ENCODE peak calls at places on chromosomes 3 and 15, in nine cellular contexts. One of them, this sample, is unnamed.

GRCh38 chr3:36923523-36923943 is 21.3 kb downstream of the TRANK1 start:
- DNase-seq in IMR-90: no peak
- DNase-seq in MM.1S: no peak
- DNase-seq in esophagus squamous epithelium: no peak
- DNase-seq in K562: no peak
- DNase-seq in DND-41: no peak
- DNase-seq in SK-N-SH: no peak
- DNase-seq in ovary: no peak
- DNase-seq in transverse colon: no peak
- DNase-seq in this sample: no peak

GRCh38 chr15:26070095-26070532 is 207.0 kb upstream of the ATP10A start:
- DNase-seq in IMR-90: no peak
- DNase-seq in MM.1S: no peak
- DNase-seq in esophagus squamous epithelium: no peak
- DNase-seq in K562: no peak
- DNase-seq in DND-41: no peak
- DNase-seq in SK-N-SH: no peak
- DNase-seq in ovary: no peak
- DNase-seq in transverse colon: no peak
- DNase-seq in this sample: no peak

GRCh38 chr3:55826731-55827496 is 339.8 kb upstream of the WNT5A start:
- DNase-seq in IMR-90: peak; percentile 33
- DNase-seq in MM.1S: no peak
- DNase-seq in esophagus squamous epithelium: no peak
- DNase-seq in K562: no peak
- DNase-seq in DND-41: no peak
- DNase-seq in SK-N-SH: no peak
- DNase-seq in ovary: no peak
- DNase-seq in transverse colon: no peak
- DNase-seq in this sample: no peak

GRCh38 chr3:157375342-157375986 is 61.2 kb upstream of the PTX3 start:
- DNase-seq in IMR-90: peak; percentile 16
- DNase-seq in MM.1S: peak; percentile 77
- DNase-seq in esophagus squamous epithelium: no peak
- DNase-seq in K562: no peak
- DNase-seq in DND-41: no peak
- DNase-seq in SK-N-SH: no peak
- DNase-seq in ovary: no peak
- DNase-seq in transverse colon: no peak
- DNase-seq in this sample: no peak

GRCh38 chr3:72428803-72429202 is 419.4 kb downstream of the SHQ1 start:
- DNase-seq in IMR-90: no peak
- DNase-seq in MM.1S: no peak
- DNase-seq in esophagus squamous epithelium: no peak
- DNase-seq in K562: no peak
- DNase-seq in DND-41: no peak
- DNase-seq in SK-N-SH: no peak
- DNase-seq in ovary: no peak
- DNase-seq in transverse colon: no peak
- DNase-seq in this sample: no peak

GRCh38 chr15:46127361-46127874 is 492.6 kb downstream of the SQOR start:
- DNase-seq in IMR-90: peak; percentile 86
- DNase-seq in MM.1S: no peak
- DNase-seq in esophagus squamous epithelium: no peak
- DNase-seq in K562: no peak
- DNase-seq in DND-41: no peak
- DNase-seq in SK-N-SH: no peak
- DNase-seq in ovary: no peak
- DNase-seq in transverse colon: no peak
- DNase-seq in this sample: no peak

GRCh38 chr3:182046365-182046764 is 334.6 kb downstream of the SOX2 start:
- DNase-seq in IMR-90: no peak
- DNase-seq in MM.1S: no peak
- DNase-seq in esophagus squamous epithelium: no peak
- DNase-seq in K562: peak; percentile 49
- DNase-seq in DND-41: no peak
- DNase-seq in SK-N-SH: no peak
- DNase-seq in ovary: no peak
- DNase-seq in transverse colon: no peak
- DNase-seq in this sample: no peak

GRCh38 chr15:91308855-91309254 is 208.8 kb downstream of the SV2B start:
- DNase-seq in IMR-90: no peak
- DNase-seq in MM.1S: no peak
- DNase-seq in esophagus squamous epithelium: no peak
- DNase-seq in K562: no peak
- DNase-seq in DND-41: peak; percentile 72
- DNase-seq in SK-N-SH: no peak
- DNase-seq in ovary: no peak
- DNase-seq in transverse colon: no peak
- DNase-seq in this sample: no peak

GRCh38 chr3:59108091-59108815 is 58.4 kb upstream of the CFAP20DC start:
- DNase-seq in IMR-90: peak; percentile 38
- DNase-seq in MM.1S: no peak
- DNase-seq in esophagus squamous epithelium: no peak
- DNase-seq in K562: no peak
- DNase-seq in DND-41: no peak
- DNase-seq in SK-N-SH: no peak
- DNase-seq in ovary: no peak
- DNase-seq in transverse colon: no peak
- DNase-seq in this sample: no peak

GRCh38 chr3:52892625-52893311 is 4.6 kb downstream of the STIMATE start:
- DNase-seq in IMR-90: no peak
- DNase-seq in MM.1S: peak; percentile 57
- DNase-seq in esophagus squamous epithelium: no peak
- DNase-seq in K562: no peak
- DNase-seq in DND-41: no peak
- DNase-seq in SK-N-SH: no peak
- DNase-seq in ovary: no peak
- DNase-seq in transverse colon: no peak
- DNase-seq in this sample: peak; percentile 46

GRCh38 chr3:60431599-60431958 is 819.7 kb downstream of the FHIT start:
- DNase-seq in IMR-90: peak; percentile 48
- DNase-seq in MM.1S: no peak
- DNase-seq in esophagus squamous epithelium: no peak
- DNase-seq in K562: peak; percentile 26
- DNase-seq in DND-41: no peak
- DNase-seq in SK-N-SH: no peak
- DNase-seq in ovary: no peak
- DNase-seq in transverse colon: no peak
- DNase-seq in this sample: peak; percentile 42

GRCh38 chr3:169495569-169495968 is 167.9 kb downstream of the MECOM start:
- DNase-seq in IMR-90: no peak
- DNase-seq in MM.1S: no peak
- DNase-seq in esophagus squamous epithelium: no peak
- DNase-seq in K562: no peak
- DNase-seq in DND-41: no peak
- DNase-seq in SK-N-SH: no peak
- DNase-seq in ovary: no peak
- DNase-seq in transverse colon: no peak
- DNase-seq in this sample: no peak

DNA sequence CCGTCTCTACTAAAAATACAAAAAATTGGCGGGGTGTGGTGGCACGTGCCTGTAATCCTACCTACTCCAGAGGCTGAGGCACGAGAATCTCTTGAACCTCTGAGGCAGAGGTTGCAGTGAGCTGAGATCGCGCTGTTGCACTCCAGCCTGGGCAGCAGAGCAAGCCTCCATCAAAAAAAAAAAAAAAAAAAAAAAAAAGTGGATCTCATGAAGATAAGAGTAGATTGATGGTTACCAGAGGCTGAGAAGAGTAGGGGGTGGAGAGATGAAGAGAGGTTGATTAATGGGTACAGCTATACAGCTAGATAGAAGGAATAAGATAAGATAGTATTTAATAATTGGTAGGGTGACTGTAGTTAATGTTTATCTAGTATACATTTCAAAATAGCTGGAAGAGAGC is 65.9 kb upstream of the LRRC3B start:
- DNase-seq in IMR-90: no peak
- DNase-seq in MM.1S: no peak
- DNase-seq in esophagus squamous epithelium: no peak
- DNase-seq in K562: no peak
- DNase-seq in DND-41: no peak
- DNase-seq in SK-N-SH: no peak
- DNase-seq in ovary: no peak
- DNase-seq in transverse colon: no peak
- DNase-seq in this sample: no peak
- TF ChIP-seq CTCF in IMR-90: no peak
- TF ChIP-seq CTCF in MM.1S: no peak
- TF ChIP-seq CTCF in esophagus squamous epithelium: no peak
- TF ChIP-seq CTCF in K562: no peak
- TF ChIP-seq CTCF in DND-41: no peak
- TF ChIP-seq CTCF in SK-N-SH: no peak
- TF ChIP-seq CTCF in ovary: no peak
- TF ChIP-seq CTCF in transverse colon: no peak
- TF ChIP-seq CTCF in this sample: no peak

GRCh38 chr15:78037328-78037727 is 40.2 kb downstream of the TBC1D2B start:
- DNase-seq in IMR-90: no peak
- DNase-seq in MM.1S: no peak
- DNase-seq in esophagus squamous epithelium: no peak
- DNase-seq in K562: no peak
- DNase-seq in DND-41: no peak
- DNase-seq in SK-N-SH: no peak
- DNase-seq in ovary: no peak
- DNase-seq in transverse colon: no peak
- DNase-seq in this sample: no peak

GRCh38 chr15:78037779-78038305 is 39.7 kb downstream of the TBC1D2B start:
- DNase-seq in IMR-90: no peak
- DNase-seq in MM.1S: peak; percentile 17
- DNase-seq in esophagus squamous epithelium: no peak
- DNase-seq in K562: no peak
- DNase-seq in DND-41: no peak
- DNase-seq in SK-N-SH: no peak
- DNase-seq in ovary: no peak
- DNase-seq in transverse colon: no peak
- DNase-seq in this sample: no peak

GRCh38 chr15:78035861-78036476 is 41.5 kb downstream of the TBC1D2B start:
- DNase-seq in IMR-90: no peak
- DNase-seq in MM.1S: no peak
- DNase-seq in esophagus squamous epithelium: no peak
- DNase-seq in K562: peak; percentile 34
- DNase-seq in DND-41: no peak
- DNase-seq in SK-N-SH: no peak
- DNase-seq in ovary: no peak
- DNase-seq in transverse colon: no peak
- DNase-seq in this sample: peak; percentile 72

GRCh38 chr15:78040653-78041244 is 36.8 kb downstream of the TBC1D2B start:
- DNase-seq in IMR-90: no peak
- DNase-seq in MM.1S: no peak
- DNase-seq in esophagus squamous epithelium: no peak
- DNase-seq in K562: no peak
- DNase-seq in DND-41: no peak
- DNase-seq in SK-N-SH: no peak
- DNase-seq in ovary: no peak
- DNase-seq in transverse colon: no peak
- DNase-seq in this sample: no peak

DNA sequence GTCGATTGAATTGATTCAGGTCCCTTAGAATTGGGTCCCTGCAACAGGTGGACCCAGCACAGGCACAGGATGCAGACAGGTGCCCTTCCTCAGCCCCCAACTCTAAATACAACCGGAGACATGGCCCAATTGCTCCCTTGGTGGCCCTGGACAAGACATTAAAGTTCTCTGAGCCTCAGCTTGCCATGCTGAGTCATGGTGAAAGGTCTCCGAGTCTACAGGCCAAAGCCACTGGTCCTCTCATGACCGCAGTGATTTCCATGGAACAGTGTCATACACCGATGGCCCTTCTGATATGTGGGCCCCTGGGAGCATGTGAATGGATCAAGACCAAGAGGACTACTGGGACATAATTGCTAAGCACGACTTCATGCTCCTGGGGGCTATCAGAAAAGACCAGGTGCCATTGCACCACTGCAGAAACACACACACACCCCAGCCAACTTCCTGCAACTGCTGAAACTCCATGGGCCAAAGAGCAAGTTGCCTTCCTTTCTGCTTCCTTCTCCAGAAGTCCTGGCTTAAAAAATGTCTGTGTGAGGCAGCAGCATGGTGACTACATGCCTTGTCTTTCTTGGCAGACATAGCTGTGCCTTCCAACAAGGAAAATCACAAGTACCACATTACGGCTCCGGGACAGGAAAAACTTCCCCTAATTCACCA is 38.8 kb downstream of the TBC1D2B start:
- DNase-seq in IMR-90: no peak
- DNase-seq in MM.1S: no peak
- DNase-seq in esophagus squamous epithelium: no peak
- DNase-seq in K562: no peak
- DNase-seq in DND-41: no peak
- DNase-seq in SK-N-SH: no peak
- DNase-seq in ovary: no peak
- DNase-seq in transverse colon: no peak
- DNase-seq in this sample: no peak
- H3K4me1 ChIP-seq in IMR-90: peaks cover 15% of the 10 kb centered on the region
- H3K4me1 ChIP-seq in MM.1S: peaks cover 49% of the 10 kb centered on the region
- H3K4me1 ChIP-seq in esophagus squamous epithelium: peaks cover 75% of the 10 kb centered on the region
- H3K4me1 ChIP-seq in K562: no peaks in the 10 kb centered on the region
- H3K4me1 ChIP-seq in DND-41: peaks cover 36% of the 10 kb centered on the region
- H3K4me1 ChIP-seq in SK-N-SH: no peaks in the 10 kb centered on the region
- H3K4me1 ChIP-seq in ovary: peaks cover 9% of the 10 kb centered on the region
- H3K4me1 ChIP-seq in transverse colon: peaks cover 57% of the 10 kb centered on the region
- H3K4me1 ChIP-seq in this sample: peaks cover 25% of the 10 kb centered on the region

DNA sequence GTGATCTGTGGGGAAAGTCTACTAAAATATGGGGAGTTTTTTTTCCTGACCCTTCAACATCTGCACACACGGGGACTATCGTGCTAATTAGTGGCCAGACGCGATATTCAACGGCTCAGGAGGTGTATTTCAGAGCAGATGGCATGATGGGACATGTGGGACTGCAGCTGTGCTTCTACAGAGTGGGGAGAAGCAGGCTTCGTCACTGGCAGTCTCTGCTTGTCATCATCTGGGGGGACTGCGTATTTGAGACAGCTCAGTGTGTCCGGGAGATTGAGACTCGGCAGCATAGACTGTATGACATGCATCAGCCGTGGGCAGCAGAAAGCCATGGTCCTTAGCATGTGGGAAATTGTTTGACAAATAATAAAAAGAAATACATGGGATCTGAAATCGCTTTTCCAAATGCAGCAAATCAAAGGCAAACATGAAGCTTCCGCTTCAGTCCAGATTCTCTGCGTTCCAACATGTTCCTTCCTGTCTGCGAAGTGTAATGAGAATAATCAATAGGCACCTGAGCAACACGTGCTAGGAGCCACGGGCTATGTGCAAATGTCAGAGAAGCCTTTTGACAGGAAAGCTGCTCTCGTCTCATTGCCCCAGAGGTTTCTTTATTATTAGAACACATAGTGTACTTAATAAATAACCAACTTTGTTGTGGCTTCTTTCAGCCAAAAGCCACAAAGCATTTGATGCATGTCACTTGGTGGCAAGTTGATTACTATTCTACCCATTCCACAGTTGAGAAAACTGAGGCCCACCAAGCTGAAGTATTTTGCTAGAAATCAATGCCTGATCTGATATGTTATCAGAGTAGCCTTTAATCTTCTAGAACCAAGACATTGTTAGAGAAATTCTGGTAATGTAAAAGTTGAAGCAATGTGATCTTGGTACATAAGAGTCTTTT is 276.3 kb downstream of the RYR3 start:
- DNase-seq in IMR-90: no peak
- DNase-seq in MM.1S: no peak
- DNase-seq in esophagus squamous epithelium: no peak
- DNase-seq in K562: no peak
- DNase-seq in DND-41: no peak
- DNase-seq in SK-N-SH: no peak
- DNase-seq in ovary: no peak
- DNase-seq in transverse colon: no peak
- DNase-seq in this sample: no peak
- H3K36me3 ChIP-seq in IMR-90: no peaks in the 10 kb centered on the region
- H3K36me3 ChIP-seq in MM.1S: no peaks in the 10 kb centered on the region
- H3K36me3 ChIP-seq in esophagus squamous epithelium: no peaks in the 10 kb centered on the region
- H3K36me3 ChIP-seq in K562: no peaks in the 10 kb centered on the region
- H3K36me3 ChIP-seq in DND-41: no peaks in the 10 kb centered on the region
- H3K36me3 ChIP-seq in SK-N-SH: no peaks in the 10 kb centered on the region
- H3K36me3 ChIP-seq in ovary: no peaks in the 10 kb centered on the region
- H3K36me3 ChIP-seq in transverse colon: no peaks in the 10 kb centered on the region
- H3K36me3 ChIP-seq in this sample: no peaks in the 10 kb centered on the region

GRCh38 chr15:71921191-71921590 is 110.8 kb downstream of the NR2E3 start:
- DNase-seq in IMR-90: peak; percentile 58
- DNase-seq in MM.1S: no peak
- DNase-seq in esophagus squamous epithelium: no peak
- DNase-seq in K562: no peak
- DNase-seq in DND-41: no peak
- DNase-seq in SK-N-SH: no peak
- DNase-seq in ovary: no peak
- DNase-seq in transverse colon: no peak
- DNase-seq in this sample: no peak
- TF ChIP-seq CTCF in IMR-90: no peak
- TF ChIP-seq CTCF in MM.1S: no peak
- TF ChIP-seq CTCF in esophagus squamous epithelium: no peak
- TF ChIP-seq CTCF in K562: no peak
- TF ChIP-seq CTCF in DND-41: no peak
- TF ChIP-seq CTCF in SK-N-SH: no peak
- TF ChIP-seq CTCF in ovary: no peak
- TF ChIP-seq CTCF in transverse colon: no peak
- TF ChIP-seq CTCF in this sample: no peak